ENCODE peak calls at places on chromosomes 12 and 14, in five cellular contexts. V is HepG2, P is H1, O is GM12878, E is NT2/D1. Z is an unnamed sample.

GRCh38 chr12:40515041-40515825 is 177.0 kb upstream of the CNTN1 start:
- DNase-seq in V (no peak), P (no peak), O (no peak), E (no peak), Z (no peak)

GRCh38 chr12:54840293-54840692 is 14.0 kb upstream of the MUCL1 start:
- DNase-seq in V (no peak), P (no peak), O (no peak), E (no peak), Z (no peak)

GRCh38 chr12:19186722-19187661 is 57.5 kb downstream of the PLEKHA5 start:
- DNase-seq in V (peak; percentile 45), P (no peak), O (no peak), E (peak; percentile 68), Z (peak; percentile 26)

GRCh38 chr14:84496677-84497076 is 1033.3 kb upstream of the FLRT2 start:
- DNase-seq in V (no peak), P (no peak), O (no peak), E (no peak), Z (no peak)

GRCh38 chr12:67068204-67068731 is 200.9 kb upstream of the CAND1 start:
- DNase-seq in V (no peak), P (peak; percentile 61), O (no peak), E (no peak), Z (peak; percentile 24)

GRCh38 chr12:52166672-52167071 is 25.1 kb downstream of the KRT80 start:
- DNase-seq in V (no peak), P (no peak), O (no peak), E (no peak), Z (no peak)

GRCh38 chr14:29320261-29320660 is 553.7 kb downstream of the FOXG1 start:
- DNase-seq in V (no peak), P (no peak), O (no peak), E (no peak), Z (no peak)

GRCh38 chr12:18825138-18825537 is 87.2 kb downstream of the CAPZA3 start:
- DNase-seq in V (no peak), P (no peak), O (no peak), E (no peak), Z (no peak)

GRCh38 chr12:131085816-131086591 is 132.3 kb downstream of the ADGRD1 start:
- DNase-seq in V (no peak), P (no peak), O (no peak), E (no peak), Z (no peak)

GRCh38 chr14:103031956-103032355 is 25.4 kb downstream of the CDC42BPB start:
- DNase-seq in V (no peak), P (no peak), O (no peak), E (no peak), Z (peak; percentile 39)

GRCh38 chr14:26252176-26252575 is 345.7 kb downstream of the NOVA1 start:
- DNase-seq in V (no peak), P (no peak), O (no peak), E (no peak), Z (no peak)

GRCh38 chr14:73209943-73210342 is 27.4 kb upstream of the PAPLN start:
- DNase-seq in V (no peak), P (no peak), O (no peak), E (no peak), Z (no peak)

GRCh38 chr12:13095266-13095995 is 8.0 kb downstream of the GSG1 start:
- DNase-seq in V (no peak), P (no peak), O (no peak), E (no peak), Z (no peak)

GRCh38 chr12:113899844-113900471 is 66.2 kb downstream of the RBM19 start:
- DNase-seq in V (no peak), P (no peak), O (no peak), E (no peak), Z (no peak)

GRCh38 chr12:8120072-8120713 is 3.2 kb upstream of the CLEC4A start:
- DNase-seq in V (no peak), P (no peak), O (no peak), E (no peak), Z (no peak)

GRCh38 chr12:58915634-58916033 is 4.7 kb downstream of the LRIG3 start:
- DNase-seq in V (no peak), P (no peak), O (no peak), E (no peak), Z (no peak)

GRCh38 chr14:101854366-101854765 is 92.9 kb downstream of the PPP2R5C start:
- DNase-seq in V (no peak), P (no peak), O (no peak), E (no peak), Z (no peak)

GRCh38 chr14:104888489-104889373 is 23.7 kb downstream of the CEP170B start:
- DNase-seq in V (no peak), P (peak; percentile 44), O (no peak), E (no peak), Z (no peak)

GRCh38 chr12:120726961-120727360 is 1.3 kb downstream of the ACADS start:
- DNase-seq in V (no peak), P (no peak), O (no peak), E (no peak), Z (no peak)

GRCh38 chr12:79547044-79547734 is 143.6 kb downstream of the PAWR start:
- DNase-seq in V (peak; percentile 93), P (peak; percentile 68), O (no peak), E (peak; percentile 88), Z (no peak)

GRCh38 chr12:75236206-75236605 is 26.6 kb upstream of the KCNC2 start:
- DNase-seq in V (no peak), P (no peak), O (no peak), E (no peak), Z (no peak)

GRCh38 chr14:61369097-61369496 is 47.7 kb downstream of the PRKCH start:
- DNase-seq in V (no peak), P (no peak), O (no peak), E (no peak), Z (no peak)

GRCh38 chr12:107320929-107321618 is 227.7 kb upstream of the CRY1 start:
- DNase-seq in V (no peak), P (peak; percentile 68), O (no peak), E (no peak), Z (no peak)

GRCh38 chr14:91143862-91144261 is 30.0 kb downstream of the DGLUCY start:
- DNase-seq in V (no peak), P (no peak), O (no peak), E (no peak), Z (no peak)

GRCh38 chr12:92561543-92561899 is 141.3 kb upstream of the PLEKHG7 start:
- DNase-seq in V (no peak), P (no peak), O (no peak), E (no peak), Z (no peak)
- TF ChIP-seq SUZ12 in V (no peak), P (no peak), O (no peak), E (no peak), Z (no peak)

DNA sequence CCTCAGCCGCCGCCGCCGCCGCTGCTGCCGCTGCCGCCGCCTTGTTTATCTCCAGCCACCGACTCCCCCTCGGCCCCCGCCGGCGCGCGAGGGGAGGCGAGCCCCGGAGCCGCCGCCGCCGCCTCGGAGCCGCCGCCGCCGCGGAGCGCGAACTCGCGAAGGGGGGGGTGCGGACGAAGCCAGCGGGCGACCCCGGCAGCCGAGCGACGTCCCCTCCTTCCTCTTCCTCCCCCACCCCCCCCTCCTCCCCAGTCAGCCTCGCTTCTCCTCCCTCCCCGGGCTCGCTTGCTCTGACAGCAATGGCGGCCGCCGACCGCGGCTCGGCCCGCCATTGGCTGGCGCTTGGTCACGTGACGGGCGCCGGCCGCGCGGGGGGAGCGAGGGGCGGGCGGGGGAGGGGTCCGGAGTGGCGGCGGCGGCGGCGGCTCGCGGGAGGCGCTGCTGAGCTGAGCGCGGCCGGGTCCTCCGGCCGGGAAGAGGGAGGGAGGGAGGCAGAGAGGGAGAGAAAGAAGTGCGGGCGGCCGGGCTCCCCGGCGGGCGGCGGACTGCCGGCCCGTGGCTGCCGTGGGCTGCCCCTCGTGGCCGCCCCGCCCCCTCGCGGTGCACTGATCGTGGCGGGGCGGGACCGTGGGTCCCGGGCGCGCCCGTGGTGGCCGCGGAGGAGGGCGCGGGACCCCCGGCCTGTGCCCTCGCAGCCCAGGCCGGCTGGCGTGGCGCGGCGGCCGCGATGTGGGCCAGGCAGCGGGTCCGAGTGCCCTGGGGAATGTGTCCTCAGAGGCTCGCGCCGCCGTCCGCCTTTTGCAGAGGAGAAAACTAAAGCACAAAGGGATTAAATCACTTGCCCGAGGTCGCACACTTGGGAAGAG is at the start of gene MED13L:
- DNase-seq in V (peak; percentile 64), P (peak; percentile 87), O (no peak), E (peak; percentile 75), Z (peak; percentile 93)
- TF ChIP-seq SUZ12 in V (no peak), P (no peak), O (no peak), E (no peak), Z (no peak)

GRCh38 chr12:110503432-110503831 is 1.3 kb downstream of the RAD9B start:
- DNase-seq in V (no peak), P (no peak), O (no peak), E (no peak), Z (no peak)

GRCh38 chr12:110505332-110505731 is 3.2 kb downstream of the RAD9B start:
- DNase-seq in V (no peak), P (no peak), O (no peak), E (no peak), Z (no peak)

GRCh38 chr12:110513842-110514241 is 11.7 kb downstream of the RAD9B start:
- DNase-seq in V (no peak), P (no peak), O (no peak), E (no peak), Z (no peak)

GRCh38 chr12:110502449-110502738 is 263 bp downstream of the RAD9B start:
- DNase-seq in V (no peak), P (no peak), O (no peak), E (no peak), Z (no peak)

DNA sequence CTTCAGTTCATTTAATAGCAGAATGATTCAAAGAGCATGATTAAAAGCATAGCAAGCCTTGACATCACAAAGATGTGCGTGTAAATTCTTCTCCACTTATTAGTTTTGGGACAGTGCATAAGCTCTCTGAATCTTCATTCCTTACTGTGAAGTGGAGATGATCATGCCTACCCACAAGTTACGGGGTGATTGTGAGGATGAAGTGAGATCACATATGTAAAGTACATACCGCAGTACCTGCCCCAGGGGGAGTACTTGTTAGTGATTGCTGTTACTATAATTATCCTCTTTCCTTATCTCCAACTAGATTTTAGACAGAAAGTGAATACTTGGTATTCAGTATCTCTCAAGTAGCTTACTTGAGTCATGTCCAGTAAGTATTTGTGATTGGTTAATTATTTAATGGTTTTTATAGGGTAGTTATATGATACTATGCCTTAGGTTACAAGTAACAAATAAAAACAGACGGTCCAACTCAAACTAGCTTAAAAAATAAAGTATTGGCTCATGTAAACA is 6.0 kb downstream of the RAD9B start:
- DNase-seq in V (no peak), P (no peak), O (no peak), E (no peak), Z (no peak)
- TF ChIP-seq SUZ12 in V (no peak), P (no peak), O (no peak), E (no peak), Z (no peak)

DNA sequence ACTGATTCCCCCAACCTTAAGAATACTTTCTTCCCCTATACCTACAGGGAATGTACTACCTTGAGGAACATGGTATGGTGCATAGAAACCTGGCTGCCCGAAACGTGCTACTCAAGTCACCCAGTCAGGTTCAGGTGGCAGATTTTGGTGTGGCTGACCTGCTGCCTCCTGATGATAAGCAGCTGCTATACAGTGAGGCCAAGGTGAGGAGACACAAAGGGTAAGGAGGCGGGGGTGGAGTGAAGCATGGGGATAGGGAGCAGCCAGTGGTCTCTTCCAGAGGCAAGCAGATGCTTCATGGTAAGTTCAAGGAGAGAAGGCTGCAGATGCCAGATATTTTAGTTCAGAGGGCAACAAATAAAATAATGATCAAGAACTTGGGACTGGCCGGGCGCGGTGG is 6.6 kb upstream of the PA2G4 start:
- DNase-seq in V (no peak), P (no peak), O (no peak), E (no peak), Z (no peak)
- TF ChIP-seq SUZ12 in V (no peak), P (no peak), O (no peak), E (no peak), Z (no peak)

Z was measured in HEK293T.